ENCODE peak calls at places on chromosomes 13 and 19, in nine cellular contexts. One of them, this sample, is unnamed.

GRCh38 chr13:46855166-46855565 is 41.7 kb downstream of the HTR2A start:
- DNase-seq in GM03348: no peak
- DNase-seq in naive thymus-derived CD8-positive, alpha-beta T cell: no peak
- DNase-seq in mesenchymal stem cell: no peak
- DNase-seq in body of pancreas: no peak
- DNase-seq in NCI-H1417: no peak
- DNase-seq in esophagus squamous epithelium: no peak
- DNase-seq in stimulated activated CD4-positive, alpha-beta T cell treated with anti-CD3 and anti-CD28 coated beads, TNF-alpha, amount 100 ng/mL, for 48 hours: no peak
- DNase-seq in adrenal gland: no peak
- DNase-seq in this sample: no peak

GRCh38 chr19:7681336-7682174 is 922 bp downstream of the TRAPPC5 start:
- DNase-seq in GM03348: peak; percentile 92
- DNase-seq in naive thymus-derived CD8-positive, alpha-beta T cell: peak; percentile 93
- DNase-seq in mesenchymal stem cell: peak; percentile 71
- DNase-seq in body of pancreas: peak; percentile 74
- DNase-seq in NCI-H1417: no peak
- DNase-seq in esophagus squamous epithelium: peak; percentile 46
- DNase-seq in stimulated activated CD4-positive, alpha-beta T cell treated with anti-CD3 and anti-CD28 coated beads, TNF-alpha, amount 100 ng/mL, for 48 hours: peak; percentile 71
- DNase-seq in adrenal gland: peak; percentile 92
- DNase-seq in this sample: peak; percentile 71

GRCh38 chr13:36919206-36919832 is 719 bp downstream of the SMAD9 start:
- DNase-seq in GM03348: peak; percentile 57
- DNase-seq in naive thymus-derived CD8-positive, alpha-beta T cell: no peak
- DNase-seq in mesenchymal stem cell: peak; percentile 65
- DNase-seq in body of pancreas: no peak
- DNase-seq in NCI-H1417: peak; percentile 79
- DNase-seq in esophagus squamous epithelium: no peak
- DNase-seq in stimulated activated CD4-positive, alpha-beta T cell treated with anti-CD3 and anti-CD28 coated beads, TNF-alpha, amount 100 ng/mL, for 48 hours: no peak
- DNase-seq in adrenal gland: peak; percentile 31
- DNase-seq in this sample: peak; percentile 25

GRCh38 chr13:98454389-98454881 is 122.5 kb downstream of the STK24 start:
- DNase-seq in GM03348: peak; percentile 81
- DNase-seq in naive thymus-derived CD8-positive, alpha-beta T cell: no peak
- DNase-seq in mesenchymal stem cell: peak; percentile 75
- DNase-seq in body of pancreas: no peak
- DNase-seq in NCI-H1417: peak; percentile 60
- DNase-seq in esophagus squamous epithelium: no peak
- DNase-seq in stimulated activated CD4-positive, alpha-beta T cell treated with anti-CD3 and anti-CD28 coated beads, TNF-alpha, amount 100 ng/mL, for 48 hours: no peak
- DNase-seq in adrenal gland: peak; percentile 49
- DNase-seq in this sample: peak; percentile 97

GRCh38 chr19:29376855-29377354 is 148.9 kb upstream of the VSTM2B start:
- DNase-seq in GM03348: no peak
- DNase-seq in naive thymus-derived CD8-positive, alpha-beta T cell: no peak
- DNase-seq in mesenchymal stem cell: no peak
- DNase-seq in body of pancreas: no peak
- DNase-seq in NCI-H1417: peak; percentile 39
- DNase-seq in esophagus squamous epithelium: no peak
- DNase-seq in stimulated activated CD4-positive, alpha-beta T cell treated with anti-CD3 and anti-CD28 coated beads, TNF-alpha, amount 100 ng/mL, for 48 hours: no peak
- DNase-seq in adrenal gland: no peak
- DNase-seq in this sample: no peak

GRCh38 chr13:107457686-107458085 is 757.6 kb downstream of the LIG4 start:
- DNase-seq in GM03348: no peak
- DNase-seq in naive thymus-derived CD8-positive, alpha-beta T cell: no peak
- DNase-seq in mesenchymal stem cell: peak; percentile 59
- DNase-seq in body of pancreas: no peak
- DNase-seq in NCI-H1417: peak; percentile 69
- DNase-seq in esophagus squamous epithelium: no peak
- DNase-seq in stimulated activated CD4-positive, alpha-beta T cell treated with anti-CD3 and anti-CD28 coated beads, TNF-alpha, amount 100 ng/mL, for 48 hours: no peak
- DNase-seq in adrenal gland: no peak
- DNase-seq in this sample: no peak

GRCh38 chr19:48745208-48745995 is 1.3 kb downstream of the IZUMO1 start:
- DNase-seq in GM03348: peak; percentile 78
- DNase-seq in naive thymus-derived CD8-positive, alpha-beta T cell: no peak
- DNase-seq in mesenchymal stem cell: peak; percentile 67
- DNase-seq in body of pancreas: peak; percentile 69
- DNase-seq in NCI-H1417: peak; percentile 67
- DNase-seq in esophagus squamous epithelium: no peak
- DNase-seq in stimulated activated CD4-positive, alpha-beta T cell treated with anti-CD3 and anti-CD28 coated beads, TNF-alpha, amount 100 ng/mL, for 48 hours: no peak
- DNase-seq in adrenal gland: peak; percentile 77
- DNase-seq in this sample: peak; percentile 43

GRCh38 chr19:46717716-46718143 is 816 bp upstream of the PRKD2 start:
- DNase-seq in GM03348: no peak
- DNase-seq in naive thymus-derived CD8-positive, alpha-beta T cell: no peak
- DNase-seq in mesenchymal stem cell: no peak
- DNase-seq in body of pancreas: no peak
- DNase-seq in NCI-H1417: peak; percentile 7
- DNase-seq in esophagus squamous epithelium: no peak
- DNase-seq in stimulated activated CD4-positive, alpha-beta T cell treated with anti-CD3 and anti-CD28 coated beads, TNF-alpha, amount 100 ng/mL, for 48 hours: no peak
- DNase-seq in adrenal gland: no peak
- DNase-seq in this sample: no peak

GRCh38 chr13:99421758-99422555 is 79.3 kb upstream of the TM9SF2 start:
- DNase-seq in GM03348: no peak
- DNase-seq in naive thymus-derived CD8-positive, alpha-beta T cell: peak; percentile 31
- DNase-seq in mesenchymal stem cell: no peak
- DNase-seq in body of pancreas: no peak
- DNase-seq in NCI-H1417: no peak
- DNase-seq in esophagus squamous epithelium: no peak
- DNase-seq in stimulated activated CD4-positive, alpha-beta T cell treated with anti-CD3 and anti-CD28 coated beads, TNF-alpha, amount 100 ng/mL, for 48 hours: no peak
- DNase-seq in adrenal gland: no peak
- DNase-seq in this sample: no peak

GRCh38 chr19:50555033-50555432 is 13.2 kb downstream of the LRRC4B start:
- DNase-seq in GM03348: no peak
- DNase-seq in naive thymus-derived CD8-positive, alpha-beta T cell: no peak
- DNase-seq in mesenchymal stem cell: no peak
- DNase-seq in body of pancreas: no peak
- DNase-seq in NCI-H1417: no peak
- DNase-seq in esophagus squamous epithelium: no peak
- DNase-seq in stimulated activated CD4-positive, alpha-beta T cell treated with anti-CD3 and anti-CD28 coated beads, TNF-alpha, amount 100 ng/mL, for 48 hours: no peak
- DNase-seq in adrenal gland: no peak
- DNase-seq in this sample: no peak

GRCh38 chr13:110319774-110320509 is 12.9 kb downstream of the COL4A2 start:
- DNase-seq in GM03348: peak; percentile 72
- DNase-seq in naive thymus-derived CD8-positive, alpha-beta T cell: no peak
- DNase-seq in mesenchymal stem cell: peak; percentile 86
- DNase-seq in body of pancreas: peak; percentile 72
- DNase-seq in NCI-H1417: no peak
- DNase-seq in esophagus squamous epithelium: no peak
- DNase-seq in stimulated activated CD4-positive, alpha-beta T cell treated with anti-CD3 and anti-CD28 coated beads, TNF-alpha, amount 100 ng/mL, for 48 hours: no peak
- DNase-seq in adrenal gland: no peak
- DNase-seq in this sample: peak; percentile 77

GRCh38 chr13:34678154-34678553 is 263.9 kb upstream of the NBEA start:
- DNase-seq in GM03348: no peak
- DNase-seq in naive thymus-derived CD8-positive, alpha-beta T cell: no peak
- DNase-seq in mesenchymal stem cell: peak; percentile 21
- DNase-seq in body of pancreas: no peak
- DNase-seq in NCI-H1417: no peak
- DNase-seq in esophagus squamous epithelium: no peak
- DNase-seq in stimulated activated CD4-positive, alpha-beta T cell treated with anti-CD3 and anti-CD28 coated beads, TNF-alpha, amount 100 ng/mL, for 48 hours: no peak
- DNase-seq in adrenal gland: peak; percentile 9
- DNase-seq in this sample: no peak

GRCh38 chr13:93951153-93951552 is 528.3 kb downstream of the DCT start:
- DNase-seq in GM03348: peak; percentile 16
- DNase-seq in naive thymus-derived CD8-positive, alpha-beta T cell: no peak
- DNase-seq in mesenchymal stem cell: no peak
- DNase-seq in body of pancreas: no peak
- DNase-seq in NCI-H1417: peak; percentile 56
- DNase-seq in esophagus squamous epithelium: no peak
- DNase-seq in stimulated activated CD4-positive, alpha-beta T cell treated with anti-CD3 and anti-CD28 coated beads, TNF-alpha, amount 100 ng/mL, for 48 hours: no peak
- DNase-seq in adrenal gland: no peak
- DNase-seq in this sample: peak; percentile 18

GRCh38 chr13:99208845-99209527 is 8.3 kb downstream of the UBAC2 start:
- DNase-seq in GM03348: no peak
- DNase-seq in naive thymus-derived CD8-positive, alpha-beta T cell: no peak
- DNase-seq in mesenchymal stem cell: no peak
- DNase-seq in body of pancreas: no peak
- DNase-seq in NCI-H1417: no peak
- DNase-seq in esophagus squamous epithelium: no peak
- DNase-seq in stimulated activated CD4-positive, alpha-beta T cell treated with anti-CD3 and anti-CD28 coated beads, TNF-alpha, amount 100 ng/mL, for 48 hours: no peak
- DNase-seq in adrenal gland: no peak
- DNase-seq in this sample: no peak

GRCh38 chr13:71730267-71730666 is 136.7 kb downstream of the DACH1 start:
- DNase-seq in GM03348: no peak
- DNase-seq in naive thymus-derived CD8-positive, alpha-beta T cell: no peak
- DNase-seq in mesenchymal stem cell: no peak
- DNase-seq in body of pancreas: no peak
- DNase-seq in NCI-H1417: no peak
- DNase-seq in esophagus squamous epithelium: no peak
- DNase-seq in stimulated activated CD4-positive, alpha-beta T cell treated with anti-CD3 and anti-CD28 coated beads, TNF-alpha, amount 100 ng/mL, for 48 hours: no peak
- DNase-seq in adrenal gland: no peak
- DNase-seq in this sample: no peak

GRCh38 chr19:35272954-35273649 is 4.3 kb downstream of the USF2 start:
- DNase-seq in GM03348: no peak
- DNase-seq in naive thymus-derived CD8-positive, alpha-beta T cell: no peak
- DNase-seq in mesenchymal stem cell: no peak
- DNase-seq in body of pancreas: no peak
- DNase-seq in NCI-H1417: no peak
- DNase-seq in esophagus squamous epithelium: no peak
- DNase-seq in stimulated activated CD4-positive, alpha-beta T cell treated with anti-CD3 and anti-CD28 coated beads, TNF-alpha, amount 100 ng/mL, for 48 hours: no peak
- DNase-seq in adrenal gland: no peak
- DNase-seq in this sample: no peak

GRCh38 chr13:33934343-33934742 is 116.4 kb downstream of the RFC3 start:
- DNase-seq in GM03348: no peak
- DNase-seq in naive thymus-derived CD8-positive, alpha-beta T cell: no peak
- DNase-seq in mesenchymal stem cell: no peak
- DNase-seq in body of pancreas: no peak
- DNase-seq in NCI-H1417: no peak
- DNase-seq in esophagus squamous epithelium: no peak
- DNase-seq in stimulated activated CD4-positive, alpha-beta T cell treated with anti-CD3 and anti-CD28 coated beads, TNF-alpha, amount 100 ng/mL, for 48 hours: no peak
- DNase-seq in adrenal gland: peak; percentile 39
- DNase-seq in this sample: no peak

GRCh38 chr13:75633285-75633684 is 2.8 kb upstream of the LMO7 start:
- DNase-seq in GM03348: peak; percentile 75
- DNase-seq in naive thymus-derived CD8-positive, alpha-beta T cell: no peak
- DNase-seq in mesenchymal stem cell: peak; percentile 92
- DNase-seq in body of pancreas: no peak
- DNase-seq in NCI-H1417: no peak
- DNase-seq in esophagus squamous epithelium: no peak
- DNase-seq in stimulated activated CD4-positive, alpha-beta T cell treated with anti-CD3 and anti-CD28 coated beads, TNF-alpha, amount 100 ng/mL, for 48 hours: no peak
- DNase-seq in adrenal gland: no peak
- DNase-seq in this sample: peak; percentile 98

GRCh38 chr19:28960986-28961705 is 251.8 kb downstream of the UQCRFS1 start:
- DNase-seq in GM03348: peak; percentile 50
- DNase-seq in naive thymus-derived CD8-positive, alpha-beta T cell: no peak
- DNase-seq in mesenchymal stem cell: no peak
- DNase-seq in body of pancreas: no peak
- DNase-seq in NCI-H1417: no peak
- DNase-seq in esophagus squamous epithelium: no peak
- DNase-seq in stimulated activated CD4-positive, alpha-beta T cell treated with anti-CD3 and anti-CD28 coated beads, TNF-alpha, amount 100 ng/mL, for 48 hours: no peak
- DNase-seq in adrenal gland: no peak
- DNase-seq in this sample: peak; percentile 77

GRCh38 chr13:40207110-40207478 is 459.3 kb downstream of the FOXO1 start:
- DNase-seq in GM03348: no peak
- DNase-seq in naive thymus-derived CD8-positive, alpha-beta T cell: no peak
- DNase-seq in mesenchymal stem cell: no peak
- DNase-seq in body of pancreas: no peak
- DNase-seq in NCI-H1417: no peak
- DNase-seq in esophagus squamous epithelium: no peak
- DNase-seq in stimulated activated CD4-positive, alpha-beta T cell treated with anti-CD3 and anti-CD28 coated beads, TNF-alpha, amount 100 ng/mL, for 48 hours: no peak
- DNase-seq in adrenal gland: no peak
- DNase-seq in this sample: no peak

GRCh38 chr19:44512326-44513298 is 12.3 kb upstream of the ZNF180 start:
- DNase-seq in GM03348: peak; percentile 62
- DNase-seq in naive thymus-derived CD8-positive, alpha-beta T cell: no peak
- DNase-seq in mesenchymal stem cell: peak; percentile 25
- DNase-seq in body of pancreas: no peak
- DNase-seq in NCI-H1417: no peak
- DNase-seq in esophagus squamous epithelium: no peak
- DNase-seq in stimulated activated CD4-positive, alpha-beta T cell treated with anti-CD3 and anti-CD28 coated beads, TNF-alpha, amount 100 ng/mL, for 48 hours: peak; percentile 14
- DNase-seq in adrenal gland: no peak
- DNase-seq in this sample: peak; percentile 60

GRCh38 chr13:109869312-109870237 is 83.2 kb upstream of the IRS2 start:
- DNase-seq in GM03348: peak; percentile 84
- DNase-seq in naive thymus-derived CD8-positive, alpha-beta T cell: no peak
- DNase-seq in mesenchymal stem cell: no peak
- DNase-seq in body of pancreas: peak; percentile 93
- DNase-seq in NCI-H1417: peak; percentile 99
- DNase-seq in esophagus squamous epithelium: no peak
- DNase-seq in stimulated activated CD4-positive, alpha-beta T cell treated with anti-CD3 and anti-CD28 coated beads, TNF-alpha, amount 100 ng/mL, for 48 hours: no peak
- DNase-seq in adrenal gland: peak; percentile 93
- DNase-seq in this sample: peak; percentile 66

GRCh38 chr13:112842931-112843391 is 126.1 kb upstream of the MCF2L start:
- DNase-seq in GM03348: no peak
- DNase-seq in naive thymus-derived CD8-positive, alpha-beta T cell: no peak
- DNase-seq in mesenchymal stem cell: no peak
- DNase-seq in body of pancreas: no peak
- DNase-seq in NCI-H1417: no peak
- DNase-seq in esophagus squamous epithelium: no peak
- DNase-seq in stimulated activated CD4-positive, alpha-beta T cell treated with anti-CD3 and anti-CD28 coated beads, TNF-alpha, amount 100 ng/mL, for 48 hours: no peak
- DNase-seq in adrenal gland: no peak
- DNase-seq in this sample: no peak

GRCh38 chr13:50275392-50276063 is 260.3 kb downstream of the KCNRG start:
- DNase-seq in GM03348: no peak
- DNase-seq in naive thymus-derived CD8-positive, alpha-beta T cell: no peak
- DNase-seq in mesenchymal stem cell: no peak
- DNase-seq in body of pancreas: no peak
- DNase-seq in NCI-H1417: no peak
- DNase-seq in esophagus squamous epithelium: no peak
- DNase-seq in stimulated activated CD4-positive, alpha-beta T cell treated with anti-CD3 and anti-CD28 coated beads, TNF-alpha, amount 100 ng/mL, for 48 hours: no peak
- DNase-seq in adrenal gland: no peak
- DNase-seq in this sample: no peak

GRCh38 chr13:23600534-23600933 is 30.3 kb downstream of the TNFRSF19 start:
- DNase-seq in GM03348: no peak
- DNase-seq in naive thymus-derived CD8-positive, alpha-beta T cell: no peak
- DNase-seq in mesenchymal stem cell: no peak
- DNase-seq in body of pancreas: no peak
- DNase-seq in NCI-H1417: no peak
- DNase-seq in esophagus squamous epithelium: no peak
- DNase-seq in stimulated activated CD4-positive, alpha-beta T cell treated with anti-CD3 and anti-CD28 coated beads, TNF-alpha, amount 100 ng/mL, for 48 hours: no peak
- DNase-seq in adrenal gland: no peak
- DNase-seq in this sample: no peak

GRCh38 chr13:46739447-46740125 is 57.4 kb downstream of the ESD start:
- DNase-seq in GM03348: no peak
- DNase-seq in naive thymus-derived CD8-positive, alpha-beta T cell: no peak
- DNase-seq in mesenchymal stem cell: no peak
- DNase-seq in body of pancreas: no peak
- DNase-seq in NCI-H1417: no peak
- DNase-seq in esophagus squamous epithelium: no peak
- DNase-seq in stimulated activated CD4-positive, alpha-beta T cell treated with anti-CD3 and anti-CD28 coated beads, TNF-alpha, amount 100 ng/mL, for 48 hours: no peak
- DNase-seq in adrenal gland: no peak
- DNase-seq in this sample: no peak

GRCh38 chr13:32594339-32594738 is 8.1 kb downstream of the PDS5B start:
- DNase-seq in GM03348: peak; percentile 24
- DNase-seq in naive thymus-derived CD8-positive, alpha-beta T cell: no peak
- DNase-seq in mesenchymal stem cell: no peak
- DNase-seq in body of pancreas: no peak
- DNase-seq in NCI-H1417: no peak
- DNase-seq in esophagus squamous epithelium: no peak
- DNase-seq in stimulated activated CD4-positive, alpha-beta T cell treated with anti-CD3 and anti-CD28 coated beads, TNF-alpha, amount 100 ng/mL, for 48 hours: no peak
- DNase-seq in adrenal gland: no peak
- DNase-seq in this sample: peak; percentile 29

GRCh38 chr19:43807651-43808050 is 5.4 kb upstream of the LYPD5 start:
- DNase-seq in GM03348: no peak
- DNase-seq in naive thymus-derived CD8-positive, alpha-beta T cell: no peak
- DNase-seq in mesenchymal stem cell: no peak
- DNase-seq in body of pancreas: no peak
- DNase-seq in NCI-H1417: no peak
- DNase-seq in esophagus squamous epithelium: no peak
- DNase-seq in stimulated activated CD4-positive, alpha-beta T cell treated with anti-CD3 and anti-CD28 coated beads, TNF-alpha, amount 100 ng/mL, for 48 hours: no peak
- DNase-seq in adrenal gland: no peak
- DNase-seq in this sample: no peak

GRCh38 chr13:97798836-97799235 is 154.6 kb upstream of the IPO5 start:
- DNase-seq in GM03348: no peak
- DNase-seq in naive thymus-derived CD8-positive, alpha-beta T cell: no peak
- DNase-seq in mesenchymal stem cell: no peak
- DNase-seq in body of pancreas: no peak
- DNase-seq in NCI-H1417: no peak
- DNase-seq in esophagus squamous epithelium: no peak
- DNase-seq in stimulated activated CD4-positive, alpha-beta T cell treated with anti-CD3 and anti-CD28 coated beads, TNF-alpha, amount 100 ng/mL, for 48 hours: no peak
- DNase-seq in adrenal gland: no peak
- DNase-seq in this sample: peak; percentile 24